ENCODE peak calls at places on chromosomes 12 and 14, in five cellular contexts. E, B, H, C and F are unnamed samples.

GRCh38 chr14:75223664-75224154 is 47.3 kb upstream of the TMED10 start:
- DNase-seq in E (no peak), B (no peak), H (no peak), C (no peak), F (no peak)

GRCh38 chr14:31154956-31155355 is 52.6 kb downstream of the HECTD1 start:
- DNase-seq in E (no peak), B (no peak), H (no peak), C (no peak), F (peak; percentile 51)

GRCh38 chr14:63475761-63476160 is 67.4 kb downstream of the PPP2R5E start:
- DNase-seq in E (no peak), B (no peak), H (no peak), C (no peak), F (no peak)

GRCh38 chr14:88904864-88905263 is 80.4 kb downstream of the TTC8 start:
- DNase-seq in E (no peak), B (peak; percentile 38), H (no peak), C (peak; percentile 16), F (no peak)

GRCh38 chr12:87687362-87687761 is 341.8 kb downstream of the C12orf50 start:
- DNase-seq in E (no peak), B (peak; percentile 40), H (no peak), C (peak; percentile 59), F (peak; percentile 74)

GRCh38 chr14:32606297-32606696 is 277.2 kb downstream of the AKAP6 start:
- DNase-seq in E (no peak), B (peak; percentile 25), H (no peak), C (peak; percentile 21), F (peak; percentile 28)

GRCh38 chr12:122079038-122079531 is 529 bp downstream of the MLXIP start:
- DNase-seq in E (no peak), B (no peak), H (no peak), C (no peak), F (no peak)

GRCh38 chr14:37150414-37150813 is 22.0 kb downstream of the SLC25A21 start:
- DNase-seq in E (no peak), B (peak; percentile 14), H (no peak), C (peak; percentile 74), F (peak; percentile 42)

GRCh38 chr12:124925117-124925516 is 10.7 kb upstream of the UBC start:
- DNase-seq in E (no peak), B (no peak), H (no peak), C (no peak), F (no peak)

GRCh38 chr14:36258241-36258640 is 62.2 kb downstream of the MBIP start:
- DNase-seq in E (no peak), B (no peak), H (no peak), C (no peak), F (no peak)

GRCh38 chr14:85276829-85277228 is 253.1 kb upstream of the FLRT2 start:
- DNase-seq in E (no peak), B (no peak), H (no peak), C (no peak), F (no peak)

GRCh38 chr14:23627961-23628360 is 8.2 kb upstream of the DHRS2 start:
- DNase-seq in E (no peak), B (no peak), H (no peak), C (no peak), F (no peak)

GRCh38 chr12:28539691-28540323 is 349.6 kb downstream of the CCDC91 start:
- DNase-seq in E (no peak), B (no peak), H (no peak), C (no peak), F (no peak)

GRCh38 chr12:24996820-24997219 is 47.9 kb upstream of the BCAT1 start:
- DNase-seq in E (no peak), B (no peak), H (no peak), C (no peak), F (no peak)

GRCh38 chr12:114684098-114684869 is at the start of gene TBX3:
- DNase-seq in E (peak; percentile 90), B (peak; percentile 97), H (peak; percentile 18), C (peak; percentile 68), F (peak; percentile 98)

GRCh38 chr14:101194356-101195308 is 291.1 kb upstream of the RTL1 start:
- DNase-seq in E (no peak), B (no peak), H (no peak), C (no peak), F (no peak)

GRCh38 chr12:52141875-52142274 is 49.9 kb downstream of the KRT80 start:
- DNase-seq in E (no peak), B (no peak), H (no peak), C (no peak), F (no peak)

GRCh38 chr12:89245090-89245489 is 107.2 kb downstream of the DUSP6 start:
- DNase-seq in E (no peak), B (no peak), H (no peak), C (no peak), F (no peak)

GRCh38 chr12:55972045-55972843 is 1.6 kb upstream of the RAB5B start:
- DNase-seq in E (no peak), B (peak; percentile 46), H (no peak), C (peak; percentile 42), F (peak; percentile 72)

GRCh38 chr12:52837341-52837741 is 3.2 kb upstream of the KRT79 start:
- DNase-seq in E (no peak), B (peak; percentile 92), H (no peak), C (peak; percentile 66), F (peak; percentile 18)

GRCh38 chr14:102591944-102592772 is at the start of gene RCOR1:
- DNase-seq in E (peak; percentile 95), B (peak; percentile 96), H (peak; percentile 90), C (peak; percentile 95), F (peak; percentile 75)

GRCh38 chr14:35410858-35411257 is 6.3 kb upstream of the NFKBIA start:
- DNase-seq in E (no peak), B (no peak), H (no peak), C (no peak), F (no peak)

GRCh38 chr12:41684997-41685396 is 459.7 kb downstream of the GXYLT1 start:
- DNase-seq in E (no peak), B (no peak), H (no peak), C (no peak), F (peak; percentile 11)